ENCODE peak calls at places on chromosomes 1 and 21, in five cellular contexts. One of them, this sample, is unnamed.

GRCh38 chr1:84254703-84255238 is 46.7 kb upstream of the SAMD13 start:
- DNase-seq in body of pancreas: no peak
- DNase-seq in CD4-positive, CD25-positive, alpha-beta regulatory T cell: no peak
- DNase-seq in H9: no peak
- DNase-seq in cardiac muscle cell: no peak
- DNase-seq in this sample: no peak

GRCh38 chr1:70459502-70460225 is 48.6 kb downstream of the CTH start:
- DNase-seq in CD4-positive, CD25-positive, alpha-beta regulatory T cell: no peak
- DNase-seq in cardiac muscle cell: peak
- DNase-seq in body of pancreas: no peak
- DNase-seq in H9: no peak
- DNase-seq in this sample: peak

GRCh38 chr1:172630868-172631267 is 28.0 kb upstream of the FASLG start:
- DNase-seq in body of pancreas: no peak
- DNase-seq in CD4-positive, CD25-positive, alpha-beta regulatory T cell: no peak
- DNase-seq in cardiac muscle cell: no peak
- DNase-seq in H9: no peak
- DNase-seq in this sample: no peak

GRCh38 chr1:41726899-41727748 is 191.6 kb downstream of the HIVEP3 start:
- DNase-seq in cardiac muscle cell: no peak
- DNase-seq in CD4-positive, CD25-positive, alpha-beta regulatory T cell: peak
- DNase-seq in H9: peak
- DNase-seq in body of pancreas: no peak
- DNase-seq in this sample: no peak

GRCh38 chr21:32382108-32382601 is 10.7 kb downstream of the URB1 start:
- DNase-seq in CD4-positive, CD25-positive, alpha-beta regulatory T cell: no peak
- DNase-seq in body of pancreas: no peak
- DNase-seq in cardiac muscle cell: no peak
- DNase-seq in H9: no peak
- DNase-seq in this sample: no peak

GRCh38 chr1:84724128-84724860 is 34.0 kb upstream of the SSX2IP start:
- DNase-seq in cardiac muscle cell: no peak
- DNase-seq in H9: peak
- DNase-seq in body of pancreas: peak
- DNase-seq in CD4-positive, CD25-positive, alpha-beta regulatory T cell: peak
- DNase-seq in this sample: no peak

GRCh38 chr1:94974224-94974623 is 47.3 kb upstream of the CNN3 start:
- DNase-seq in body of pancreas: no peak
- DNase-seq in H9: no peak
- DNase-seq in CD4-positive, CD25-positive, alpha-beta regulatory T cell: no peak
- DNase-seq in cardiac muscle cell: peak
- DNase-seq in this sample: no peak

GRCh38 chr1:67741786-67742185 is 56.8 kb downstream of the GADD45A start:
- DNase-seq in H9: no peak
- DNase-seq in CD4-positive, CD25-positive, alpha-beta regulatory T cell: no peak
- DNase-seq in cardiac muscle cell: no peak
- DNase-seq in body of pancreas: no peak
- DNase-seq in this sample: no peak

GRCh38 chr1:227886503-227886961 is 61.2 kb downstream of the WNT9A start:
- DNase-seq in body of pancreas: peak
- DNase-seq in CD4-positive, CD25-positive, alpha-beta regulatory T cell: no peak
- DNase-seq in H9: peak
- DNase-seq in cardiac muscle cell: no peak
- DNase-seq in this sample: no peak

GRCh38 chr21:39313042-39313456 is 383 bp downstream of the BRWD1 start:
- DNase-seq in H9: peak
- DNase-seq in CD4-positive, CD25-positive, alpha-beta regulatory T cell: no peak
- DNase-seq in body of pancreas: peak
- DNase-seq in cardiac muscle cell: no peak
- DNase-seq in this sample: no peak

GRCh38 chr1:10920063-10920626 is 92.3 kb upstream of the TARDBP start:
- DNase-seq in CD4-positive, CD25-positive, alpha-beta regulatory T cell: no peak
- DNase-seq in body of pancreas: no peak
- DNase-seq in H9: no peak
- DNase-seq in cardiac muscle cell: no peak
- DNase-seq in this sample: no peak

GRCh38 chr1:241270016-241270415 is 87.0 kb downstream of the RGS7 start:
- DNase-seq in body of pancreas: no peak
- DNase-seq in CD4-positive, CD25-positive, alpha-beta regulatory T cell: no peak
- DNase-seq in cardiac muscle cell: no peak
- DNase-seq in H9: no peak
- DNase-seq in this sample: no peak

GRCh38 chr1:57024855-57025254 is 59.0 kb upstream of the C8B start:
- DNase-seq in CD4-positive, CD25-positive, alpha-beta regulatory T cell: no peak
- DNase-seq in H9: no peak
- DNase-seq in cardiac muscle cell: no peak
- DNase-seq in body of pancreas: no peak
- DNase-seq in this sample: no peak

GRCh38 chr1:232283864-232284263 is 346.1 kb downstream of the SIPA1L2 start:
- DNase-seq in H9: no peak
- DNase-seq in cardiac muscle cell: no peak
- DNase-seq in body of pancreas: no peak
- DNase-seq in CD4-positive, CD25-positive, alpha-beta regulatory T cell: no peak
- DNase-seq in this sample: no peak

GRCh38 chr1:182299728-182300581 is 91.6 kb downstream of the GLUL start:
- DNase-seq in H9: no peak
- DNase-seq in body of pancreas: peak
- DNase-seq in cardiac muscle cell: peak
- DNase-seq in CD4-positive, CD25-positive, alpha-beta regulatory T cell: no peak
- DNase-seq in this sample: no peak

GRCh38 chr1:56482486-56482885 is 96.9 kb downstream of the PLPP3 start:
- DNase-seq in cardiac muscle cell: no peak
- DNase-seq in H9: no peak
- DNase-seq in body of pancreas: no peak
- DNase-seq in CD4-positive, CD25-positive, alpha-beta regulatory T cell: no peak
- DNase-seq in this sample: no peak

GRCh38 chr1:204081156-204081790 is 8.4 kb downstream of the SOX13 start:
- DNase-seq in CD4-positive, CD25-positive, alpha-beta regulatory T cell: no peak
- DNase-seq in body of pancreas: no peak
- DNase-seq in H9: no peak
- DNase-seq in cardiac muscle cell: no peak
- DNase-seq in this sample: no peak
- H3K27ac ChIP-seq in CD4-positive, CD25-positive, alpha-beta regulatory T cell: no peak
- H3K27ac ChIP-seq in body of pancreas: peak
- H3K27ac ChIP-seq in H9: no peak
- H3K27ac ChIP-seq in cardiac muscle cell: peak
- H3K27ac ChIP-seq in this sample: no peak

GRCh38 chr1:167752219-167752985 is 30.6 kb downstream of the MPZL1 start:
- DNase-seq in body of pancreas: no peak
- DNase-seq in H9: no peak
- DNase-seq in CD4-positive, CD25-positive, alpha-beta regulatory T cell: no peak
- DNase-seq in cardiac muscle cell: no peak
- DNase-seq in this sample: no peak

GRCh38 chr1:167755568-167756145 is 33.9 kb downstream of the MPZL1 start:
- DNase-seq in cardiac muscle cell: no peak
- DNase-seq in body of pancreas: no peak
- DNase-seq in H9: no peak
- DNase-seq in CD4-positive, CD25-positive, alpha-beta regulatory T cell: no peak
- DNase-seq in this sample: no peak

GRCh38 chr1:167757433-167758309 is 35.9 kb downstream of the MPZL1 start:
- DNase-seq in CD4-positive, CD25-positive, alpha-beta regulatory T cell: no peak
- DNase-seq in H9: no peak
- DNase-seq in cardiac muscle cell: no peak
- DNase-seq in body of pancreas: no peak
- DNase-seq in this sample: no peak

GRCh38 chr1:167761400-167761799 is 39.6 kb downstream of the MPZL1 start:
- DNase-seq in CD4-positive, CD25-positive, alpha-beta regulatory T cell: no peak
- DNase-seq in body of pancreas: no peak
- DNase-seq in cardiac muscle cell: no peak
- DNase-seq in H9: no peak
- DNase-seq in this sample: no peak

GRCh38 chr1:167756760-167757405 is 35.1 kb downstream of the MPZL1 start:
- DNase-seq in cardiac muscle cell: peak
- DNase-seq in CD4-positive, CD25-positive, alpha-beta regulatory T cell: no peak
- DNase-seq in H9: no peak
- DNase-seq in body of pancreas: no peak
- DNase-seq in this sample: no peak
- H3K27ac ChIP-seq in cardiac muscle cell: peak
- H3K27ac ChIP-seq in CD4-positive, CD25-positive, alpha-beta regulatory T cell: no peak
- H3K27ac ChIP-seq in H9: no peak
- H3K27ac ChIP-seq in body of pancreas: peak
- H3K27ac ChIP-seq in this sample: no peak

DNA sequence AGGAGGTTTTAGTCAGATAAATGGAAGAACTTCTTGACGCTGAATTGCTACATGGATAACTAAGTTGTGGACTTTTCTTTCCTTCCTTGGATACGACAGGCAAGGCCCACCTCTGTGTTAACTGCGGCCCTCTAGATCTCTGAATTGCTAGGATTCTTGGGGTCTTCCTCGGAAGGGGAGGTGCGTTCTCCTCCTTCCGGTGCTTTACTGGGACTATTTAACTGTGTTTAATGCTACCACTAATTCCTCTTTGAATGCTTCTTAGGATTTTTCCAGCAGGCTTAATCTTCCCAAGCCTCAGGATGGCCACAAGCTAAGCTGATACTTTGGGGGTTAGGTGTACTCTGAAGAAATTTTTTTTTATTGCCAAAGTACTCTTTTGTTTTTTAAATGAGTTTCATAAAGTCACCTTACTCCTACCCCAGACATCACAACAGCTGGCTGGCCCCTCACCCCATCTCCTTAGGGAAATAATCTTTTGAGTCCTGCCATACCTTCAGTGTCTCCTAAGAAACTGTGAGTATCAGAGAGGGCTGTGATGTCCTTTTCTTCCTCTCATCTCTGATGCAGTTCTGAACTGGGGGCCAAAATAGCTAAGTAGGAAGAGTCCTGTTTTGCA is 21.4 kb downstream of the KIRREL1 start:
- DNase-seq in H9: no peak
- DNase-seq in CD4-positive, CD25-positive, alpha-beta regulatory T cell: no peak
- DNase-seq in cardiac muscle cell: no peak
- DNase-seq in body of pancreas: no peak
- DNase-seq in this sample: no peak
- H3K27ac ChIP-seq in H9: no peak
- H3K27ac ChIP-seq in CD4-positive, CD25-positive, alpha-beta regulatory T cell: no peak
- H3K27ac ChIP-seq in cardiac muscle cell: no peak
- H3K27ac ChIP-seq in body of pancreas: no peak
- H3K27ac ChIP-seq in this sample: peak

GRCh38 chr1:9233241-9233941 is 1.2 kb upstream of the H6PD start:
- DNase-seq in CD4-positive, CD25-positive, alpha-beta regulatory T cell: no peak
- DNase-seq in H9: peak
- DNase-seq in cardiac muscle cell: peak
- DNase-seq in body of pancreas: peak
- DNase-seq in this sample: no peak
- H3K27ac ChIP-seq in CD4-positive, CD25-positive, alpha-beta regulatory T cell: no peak
- H3K27ac ChIP-seq in H9: no peak
- H3K27ac ChIP-seq in cardiac muscle cell: no peak
- H3K27ac ChIP-seq in body of pancreas: peak
- H3K27ac ChIP-seq in this sample: peak

This sample was measured in epithelial cell of prostate.